ENCODE peak calls at places on chromosomes 13 and 19, in four cellular contexts. One of them, this sample, is unnamed.

GRCh38 chr19:43028866-43029265 is 2.6 kb upstream of the PSG11 start:
- DNase-seq in GM04503: no peak
- DNase-seq in A549: no peak
- DNase-seq in nephron progenitor cell: no peak
- DNase-seq in this sample: no peak

GRCh38 chr13:112242777-112243176 is 133.4 kb upstream of the SPACA7 start:
- DNase-seq in GM04503: no peak
- DNase-seq in A549: no peak
- DNase-seq in nephron progenitor cell: no peak
- DNase-seq in this sample: no peak

GRCh38 chr19:3250675-3251074 is 26.2 kb downstream of the CELF5 start:
- DNase-seq in GM04503: no peak
- DNase-seq in A549: peak; percentile 48
- DNase-seq in nephron progenitor cell: peak; percentile 28
- DNase-seq in this sample: peak; percentile 42

GRCh38 chr13:51916962-51917361 is 55.2 kb downstream of the CCDC70 start:
- DNase-seq in GM04503: no peak
- DNase-seq in A549: no peak
- DNase-seq in nephron progenitor cell: no peak
- DNase-seq in this sample: no peak

GRCh38 chr13:29284726-29285125 is 310.8 kb downstream of the SLC7A1 start:
- DNase-seq in GM04503: no peak
- DNase-seq in A549: no peak
- DNase-seq in nephron progenitor cell: no peak
- DNase-seq in this sample: no peak

GRCh38 chr13:22447132-22447886 is 733.5 kb upstream of the SGCG start:
- DNase-seq in GM04503: no peak
- DNase-seq in A549: no peak
- DNase-seq in nephron progenitor cell: no peak
- DNase-seq in this sample: no peak

GRCh38 chr13:98910501-98910951 is 67.3 kb downstream of the DOCK9 start:
- DNase-seq in GM04503: peak; percentile 44
- DNase-seq in A549: peak; percentile 44
- DNase-seq in nephron progenitor cell: no peak
- DNase-seq in this sample: no peak

GRCh38 chr13:52921194-52921593 is 72.8 kb upstream of the PCDH8 start:
- DNase-seq in GM04503: no peak
- DNase-seq in A549: no peak
- DNase-seq in nephron progenitor cell: no peak
- DNase-seq in this sample: no peak

GRCh38 chr13:84998681-84999080 is 800.5 kb downstream of the SLITRK6 start:
- DNase-seq in GM04503: no peak
- DNase-seq in A549: no peak
- DNase-seq in nephron progenitor cell: no peak
- DNase-seq in this sample: no peak

GRCh38 chr19:42284066-42284501 is 15.0 kb downstream of the CIC start:
- DNase-seq in GM04503: no peak
- DNase-seq in A549: peak; percentile 86
- DNase-seq in nephron progenitor cell: peak; percentile 80
- DNase-seq in this sample: peak; percentile 73

GRCh38 chr19:38596057-38596981 is 21.4 kb downstream of the MAP4K1 start:
- DNase-seq in GM04503: no peak
- DNase-seq in A549: peak; percentile 84
- DNase-seq in nephron progenitor cell: peak; percentile 95
- DNase-seq in this sample: peak; percentile 37

GRCh38 chr13:50912851-50913250 is 3.3 kb downstream of the RNASEH2B start:
- DNase-seq in GM04503: no peak
- DNase-seq in A549: no peak
- DNase-seq in nephron progenitor cell: no peak
- DNase-seq in this sample: no peak

GRCh38 chr19:35267818-35268545 is 780 bp upstream of the USF2 start:
- DNase-seq in GM04503: peak; percentile 9
- DNase-seq in A549: peak; percentile 87
- DNase-seq in nephron progenitor cell: peak; percentile 76
- DNase-seq in this sample: peak; percentile 71

GRCh38 chr19:6736169-6736916 is 1.0 kb downstream of the GPR108 start:
- DNase-seq in GM04503: no peak
- DNase-seq in A549: peak; percentile 87
- DNase-seq in nephron progenitor cell: peak; percentile 75
- DNase-seq in this sample: peak; percentile 79

GRCh38 chr13:28470286-28470685 is 24.6 kb downstream of the FLT1 start:
- DNase-seq in GM04503: no peak
- DNase-seq in A549: no peak
- DNase-seq in nephron progenitor cell: no peak
- DNase-seq in this sample: no peak

GRCh38 chr19:1997353-1998233 is 17.9 kb downstream of the BTBD2 start:
- DNase-seq in GM04503: no peak
- DNase-seq in A549: no peak
- DNase-seq in nephron progenitor cell: no peak
- DNase-seq in this sample: no peak

GRCh38 chr13:21852043-21852442 is 181.2 kb downstream of the FGF9 start:
- DNase-seq in GM04503: peak; percentile 5
- DNase-seq in A549: no peak
- DNase-seq in nephron progenitor cell: no peak
- DNase-seq in this sample: no peak

GRCh38 chr19:49421039-49421877 is 2.0 kb downstream of the PTH2 start:
- DNase-seq in GM04503: no peak
- DNase-seq in A549: no peak
- DNase-seq in nephron progenitor cell: peak; percentile 93
- DNase-seq in this sample: no peak

GRCh38 chr19:55358943-55359908 is 3.8 kb downstream of the GARIN5B start:
- DNase-seq in GM04503: no peak
- DNase-seq in A549: no peak
- DNase-seq in nephron progenitor cell: no peak
- DNase-seq in this sample: no peak

GRCh38 chr13:92436927-92437326 is 789.7 kb upstream of the GPC6 start:
- DNase-seq in GM04503: no peak
- DNase-seq in A549: no peak
- DNase-seq in nephron progenitor cell: no peak
- DNase-seq in this sample: no peak

This sample was measured in WERI-Rb-1.